ENCODE peak calls at places on chromosomes 7 and 10, in ten cellular contexts. B is M059J; Q is astrocyte; S is CD4-positive, alpha-beta memory T cell; Y is DMS153; O is aorta; X is WTC11; T is occipital lobe; A is stimulated activated CD8-positive, alpha-beta memory T cell treated with anti-CD3 and anti-CD28 coated beads, Interleukin-4, amount 100 ng/mL, for 24 hours; W is sigmoid colon. E is an unnamed sample.
A peak's percentile ranks its signal among the peaks of the same experiment; 100 is the strongest.

GRCh38 chr10:109998513-109998912 is 9.3 kb upstream of the ADD3 start:
- DNase-seq in B (no peak), Q (no peak), S (no peak), Y (no peak), O (no peak), X (no peak), T (no peak), A (no peak), W (no peak), E (no peak)

GRCh38 chr10:99593312-99593711 is 26.9 kb downstream of the SLC25A28 start:
- DNase-seq in B (peak; percentile 35), Q (no peak), S (no peak), Y (no peak), O (no peak), X (no peak), T (no peak), A (no peak), W (no peak), E (no peak)

GRCh38 chr7:36047254-36047653 is 105.8 kb upstream of the EEPD1 start:
- DNase-seq in B (peak; percentile 66), Q (no peak), S (no peak), Y (no peak), O (no peak), X (no peak), T (no peak), A (no peak), W (no peak), E (no peak)

GRCh38 chr7:137881607-137882260 is 35.0 kb upstream of the DGKI start:
- DNase-seq in B (no peak), Q (no peak), S (no peak), Y (no peak), O (no peak), X (no peak), T (no peak), A (no peak), W (no peak), E (no peak)

GRCh38 chr7:80644054-80644453 is 5.6 kb downstream of the CD36 start:
- DNase-seq in B (no peak), Q (no peak), S (no peak), Y (no peak), O (no peak), X (no peak), T (no peak), A (no peak), W (no peak), E (no peak)

GRCh38 chr7:83936056-83936703 is 258.4 kb downstream of the SEMA3A start:
- DNase-seq in B (peak; percentile 73), Q (peak; percentile 48), S (peak; percentile 20), Y (peak; percentile 24), O (no peak), X (peak; percentile 69), T (peak; percentile 31), A (peak; percentile 10), W (peak; percentile 72), E (no peak)

GRCh38 chr10:1776127-1776662 is 38.9 kb upstream of the ADARB2 start:
- DNase-seq in B (no peak), Q (no peak), S (no peak), Y (no peak), O (no peak), X (no peak), T (no peak), A (no peak), W (no peak), E (no peak)

GRCh38 chr7:6160191-6160623 is 112.2 kb downstream of the CYTH3 start:
- DNase-seq in B (peak; percentile 19), Q (peak; percentile 27), S (no peak), Y (no peak), O (peak; percentile 90), X (peak; percentile 67), T (peak; percentile 38), A (no peak), W (peak; percentile 92), E (no peak)

GRCh38 chr10:125878957-125879835 is 1.9 kb downstream of the DHX32 start:
- DNase-seq in B (peak; percentile 95), Q (peak; percentile 96), S (no peak), Y (no peak), O (no peak), X (no peak), T (no peak), A (no peak), W (no peak), E (no peak)

GRCh38 chr7:1675036-1675671 is 5.1 kb downstream of the ELFN1 start:
- DNase-seq in B (no peak), Q (no peak), S (no peak), Y (no peak), O (peak; percentile 67), X (no peak), T (no peak), A (no peak), W (peak; percentile 48), E (no peak)

E was measured in amygdala.